ENCODE peak calls at places on chromosomes 6 and 20, in six cellular contexts. I is Ammon's horn; U is activated CD8-positive, alpha-beta T cell treated with anti-CD3 and anti-CD28 coated beads for 36 hours; C is mesendoderm; E is skeletal muscle cell; M is NCI-H1417. V is an unnamed sample.

GRCh38 chr6:32666420-32667300 is at the start of gene HLA-DQB1:
- DNase-seq in U (peak), E (no peak), I (peak), C (peak), M (peak), V (peak)

GRCh38 chr6:31407699-31408098 is 4.3 kb downstream of the MICA start:
- DNase-seq in C (no peak), U (no peak), M (no peak), I (no peak), E (no peak), V (no peak)

GRCh38 chr20:9516658-9516987 is 2.2 kb downstream of the LAMP5 start:
- DNase-seq in M (no peak), I (no peak), C (no peak), U (no peak), E (no peak), V (peak)

GRCh38 chr6:146578054-146578453 is 20.7 kb upstream of the ADGB start:
- DNase-seq in U (no peak), C (no peak), M (no peak), I (no peak), E (no peak), V (no peak)

GRCh38 chr6:109373762-109374161 is 8.5 kb downstream of the CD164 start:
- DNase-seq in M (no peak), E (no peak), C (no peak), U (peak), I (no peak), V (peak)

GRCh38 chr6:115667478-115667996 is 393.2 kb downstream of the FRK start:
- DNase-seq in U (no peak), C (no peak), I (no peak), E (no peak), M (peak), V (no peak)

GRCh38 chr6:33198159-33198852 is 2.2 kb downstream of the RXRB start:
- DNase-seq in I (no peak), C (no peak), M (no peak), E (no peak), U (no peak), V (no peak)

GRCh38 chr6:161750677-161751076 is 476.8 kb upstream of the AGPAT4 start:
- DNase-seq in U (no peak), M (no peak), C (no peak), E (no peak), I (no peak), V (no peak)

GRCh38 chr6:166952567-166953464 is 3.5 kb downstream of the RNASET2 start:
- DNase-seq in E (no peak), I (peak), M (no peak), C (no peak), U (peak), V (no peak)

GRCh38 chr6:14037402-14038277 is 79.9 kb upstream of the CD83 start:
- DNase-seq in U (no peak), C (no peak), I (peak), M (no peak), E (peak), V (no peak)

GRCh38 chr6:121847806-121848522 is 412.5 kb downstream of the GJA1 start:
- DNase-seq in C (peak), E (no peak), I (peak), M (no peak), U (no peak), V (no peak)

GRCh38 chr6:113068569-113068968 is 721.4 kb downstream of the RFPL4B start:
- DNase-seq in M (no peak), C (no peak), U (no peak), I (no peak), E (no peak), V (no peak)

GRCh38 chr6:56637640-56638039 is 5.0 kb downstream of the DST start:
- DNase-seq in I (peak), M (peak), E (peak), C (peak), U (no peak), V (peak)

GRCh38 chr6:1346101-1346500 is 34.2 kb downstream of the FOXQ1 start:
- DNase-seq in C (no peak), M (no peak), I (no peak), E (no peak), U (no peak), V (no peak)

GRCh38 chr6:72905705-72906478 is 284.0 kb downstream of the KCNQ5 start:
- DNase-seq in C (peak), E (no peak), M (no peak), U (no peak), I (no peak), V (no peak)

GRCh38 chr20:48057739-48058138 is 272.5 kb upstream of the SULF2 start:
- DNase-seq in U (no peak), E (no peak), C (no peak), M (no peak), I (no peak), V (no peak)

GRCh38 chr20:42219005-42219404 is 600.8 kb upstream of the CHD6 start:
- DNase-seq in U (no peak), M (peak), C (no peak), I (no peak), E (no peak), V (no peak)

GRCh38 chr6:17505062-17505476 is 95.0 kb upstream of the FAM8A1 start:
- DNase-seq in E (no peak), C (peak), I (no peak), M (no peak), U (no peak), V (peak)

GRCh38 chr6:155404937-155405336 is 50.7 kb downstream of the NOX3 start:
- DNase-seq in C (no peak), E (no peak), U (no peak), I (no peak), M (peak), V (no peak)

GRCh38 chr6:112882381-112882780 is 535.3 kb downstream of the RFPL4B start:
- DNase-seq in E (no peak), I (no peak), C (no peak), U (no peak), M (no peak), V (no peak)

GRCh38 chr20:45867811-45868176 is 10.4 kb downstream of the ZSWIM3 start:
- DNase-seq in C (peak), E (no peak), I (no peak), M (no peak), U (no peak), V (no peak)

GRCh38 chr6:73169111-73169510 is 56.2 kb downstream of the KHDC1L start:
- DNase-seq in U (no peak), I (no peak), M (no peak), E (peak), C (no peak), V (no peak)

GRCh38 chr20:34215711-34216381 is 25.4 kb upstream of the ASIP start:
- DNase-seq in E (peak), U (peak), C (peak), I (peak), M (peak), V (peak)

GRCh38 chr6:129239825-129240491 is 357.0 kb downstream of the LAMA2 start:
- DNase-seq in I (no peak), U (no peak), E (no peak), C (no peak), M (no peak), V (no peak)

GRCh38 chr20:57737349-57737748 is 27.5 kb upstream of the PMEPA1 start:
- DNase-seq in E (no peak), U (no peak), M (no peak), C (no peak), I (no peak), V (no peak)

GRCh38 chr6:24357336-24358218 is at the start of gene DCDC2:
- DNase-seq in I (no peak), M (no peak), E (no peak), C (no peak), U (peak), V (peak)

GRCh38 chr20:36585410-36586125 is 12.2 kb downstream of the TGIF2 start:
- DNase-seq in I (no peak), C (peak), M (no peak), U (no peak), E (no peak), V (no peak)

GRCh38 chr6:154041001-154041400 is 2.0 kb downstream of the OPRM1 start:
- DNase-seq in E (no peak), M (no peak), C (no peak), I (no peak), U (no peak), V (no peak)

GRCh38 chr6:110529907-110530306 is 53.5 kb upstream of the SLC22A16 start:
- DNase-seq in I (no peak), M (no peak), C (no peak), E (peak), U (no peak), V (no peak)

GRCh38 chr6:31116661-31117385 is 2.2 kb downstream of the PSORS1C1 start:
- DNase-seq in U (no peak), C (no peak), M (no peak), E (no peak), I (no peak), V (no peak)

GRCh38 chr6:37303091-37303620 is 45.2 kb upstream of the TMEM217 start:
- DNase-seq in U (no peak), I (no peak), C (no peak), E (no peak), M (no peak), V (no peak)